ENCODE peak calls at places on chromosomes 5 and 9, in ten cellular contexts. B is CD4-positive, CD25-positive, alpha-beta regulatory T cell; O is activated T-helper 1 cell treated with anti-CD3 and anti-CD28 coated beads, Interleukin-2, amount 50 U/mL, for 16 hours; N is ureter; G is CD4-positive, alpha-beta T cell; Z is GM12891; W is NCI-H1092; F is NB4; Q is substantia nigra; E is stimulated activated CD4-positive, alpha-beta T cell treated with anti-CD3 and anti-CD28 coated beads, Interleukin-1b, Interleukin-23, amount 100 ng/mL, for 24 hours. V is an unnamed sample.

GRCh38 chr5:14008819-14009311 is 64.4 kb upstream of the DNAH5 start:
- DNase-seq in B (no peak), O (no peak), N (no peak), G (no peak), Z (no peak), W (no peak), F (no peak), Q (no peak), E (no peak), V (no peak)

GRCh38 chr9:8338249-8338721 is 538.7 kb upstream of the DMAC1 start:
- DNase-seq in B (no peak), O (no peak), N (no peak), G (no peak), Z (no peak), W (no peak), F (no peak), Q (no peak), E (no peak), V (no peak)

GRCh38 chr9:32572900-32573523 is at the start of gene NDUFB6:
- DNase-seq in B (peak), O (peak), N (peak), G (peak), Z (peak), W (peak), F (peak), Q (peak), E (peak), V (peak)

GRCh38 chr9:14782652-14783051 is 60.1 kb upstream of the CER1 start:
- DNase-seq in B (no peak), O (no peak), N (no peak), G (no peak), Z (no peak), W (no peak), F (peak), Q (no peak), E (no peak), V (no peak)

GRCh38 chr5:157271740-157272271 is 5.9 kb downstream of the CYFIP2 start:
- DNase-seq in B (peak), O (peak), N (no peak), G (peak), Z (peak), W (no peak), F (peak), Q (no peak), E (no peak), V (peak)

GRCh38 chr9:106927916-106928315 is 65.0 kb downstream of the ZNF462 start:
- DNase-seq in B (no peak), O (no peak), N (no peak), G (no peak), Z (no peak), W (no peak), F (no peak), Q (no peak), E (no peak), V (no peak)

GRCh38 chr9:105994970-105995369 is 300.6 kb downstream of the TMEM38B start:
- DNase-seq in B (no peak), O (no peak), N (no peak), G (no peak), Z (no peak), W (no peak), F (peak), Q (no peak), E (no peak), V (no peak)

GRCh38 chr9:100990605-100991381 is 37.7 kb upstream of the PLPPR1 start:
- DNase-seq in B (no peak), O (no peak), N (no peak), G (no peak), Z (no peak), W (no peak), F (no peak), Q (no peak), E (no peak), V (no peak)

GRCh38 chr9:105191508-105192118 is 52.8 kb upstream of the SLC44A1 start:
- DNase-seq in B (no peak), O (no peak), N (no peak), G (no peak), Z (no peak), W (no peak), F (peak), Q (no peak), E (no peak), V (no peak)